ENCODE peak calls at places on chromosomes 3 and 15, in five cellular contexts. One of them, this sample, is unnamed.

GRCh38 chr3:196537319-196537984 is 22.3 kb upstream of the SMCO1 start:
- DNase-seq in bronchial epithelial cell: peak
- DNase-seq in uterus: peak
- DNase-seq in foreskin fibroblast: no peak
- DNase-seq in choroid plexus epithelial cell: peak
- DNase-seq in this sample: no peak

GRCh38 chr3:82978368-82978767 is 1216.9 kb upstream of the GBE1 start:
- DNase-seq in choroid plexus epithelial cell: peak
- DNase-seq in uterus: no peak
- DNase-seq in bronchial epithelial cell: no peak
- DNase-seq in foreskin fibroblast: no peak
- DNase-seq in this sample: no peak

GRCh38 chr3:187767266-187768032 is 22.2 kb upstream of the BCL6 start:
- DNase-seq in uterus: no peak
- DNase-seq in foreskin fibroblast: peak
- DNase-seq in bronchial epithelial cell: peak
- DNase-seq in choroid plexus epithelial cell: peak
- DNase-seq in this sample: no peak

GRCh38 chr3:115146032-115146417 is 1.1 kb downstream of the ZBTB20 start:
- DNase-seq in bronchial epithelial cell: peak
- DNase-seq in choroid plexus epithelial cell: peak
- DNase-seq in foreskin fibroblast: peak
- DNase-seq in uterus: no peak
- DNase-seq in this sample: peak

GRCh38 chr3:157240413-157240812 is 80.5 kb upstream of the CCNL1 start:
- DNase-seq in bronchial epithelial cell: no peak
- DNase-seq in choroid plexus epithelial cell: no peak
- DNase-seq in foreskin fibroblast: no peak
- DNase-seq in uterus: no peak
- DNase-seq in this sample: no peak

GRCh38 chr3:159934216-159934615 is 54.4 kb upstream of the IL12A start:
- DNase-seq in foreskin fibroblast: no peak
- DNase-seq in choroid plexus epithelial cell: no peak
- DNase-seq in bronchial epithelial cell: no peak
- DNase-seq in uterus: no peak
- DNase-seq in this sample: no peak

GRCh38 chr15:20106026-20106425 is 435.6 kb downstream of the GOLGA6L6 start:
- DNase-seq in uterus: no peak
- DNase-seq in bronchial epithelial cell: no peak
- DNase-seq in choroid plexus epithelial cell: no peak
- DNase-seq in foreskin fibroblast: no peak
- DNase-seq in this sample: no peak

GRCh38 chr3:114651555-114651954 is 357.7 kb downstream of the TIGIT start:
- DNase-seq in uterus: no peak
- DNase-seq in choroid plexus epithelial cell: no peak
- DNase-seq in foreskin fibroblast: no peak
- DNase-seq in bronchial epithelial cell: no peak
- DNase-seq in this sample: no peak

GRCh38 chr3:17301271-17301670 is 416.5 kb downstream of the PLCL2 start:
- DNase-seq in bronchial epithelial cell: no peak
- DNase-seq in foreskin fibroblast: no peak
- DNase-seq in choroid plexus epithelial cell: peak
- DNase-seq in uterus: no peak
- DNase-seq in this sample: no peak

GRCh38 chr3:113867506-113867905 is 28.9 kb downstream of the GRAMD1C start:
- DNase-seq in uterus: no peak
- DNase-seq in bronchial epithelial cell: peak
- DNase-seq in foreskin fibroblast: peak
- DNase-seq in choroid plexus epithelial cell: peak
- DNase-seq in this sample: peak

GRCh38 chr3:152853196-152853595 is 18.3 kb downstream of the P2RY1 start:
- DNase-seq in bronchial epithelial cell: peak
- DNase-seq in uterus: no peak
- DNase-seq in foreskin fibroblast: peak
- DNase-seq in choroid plexus epithelial cell: peak
- DNase-seq in this sample: no peak

GRCh38 chr3:112104774-112105173 is 18.6 kb downstream of the C3orf52 start:
- DNase-seq in uterus: no peak
- DNase-seq in bronchial epithelial cell: no peak
- DNase-seq in foreskin fibroblast: no peak
- DNase-seq in choroid plexus epithelial cell: no peak
- DNase-seq in this sample: no peak

GRCh38 chr3:151175952-151176351 is 27.1 kb downstream of the GPR171 start:
- DNase-seq in choroid plexus epithelial cell: no peak
- DNase-seq in uterus: no peak
- DNase-seq in foreskin fibroblast: no peak
- DNase-seq in bronchial epithelial cell: no peak
- DNase-seq in this sample: no peak

GRCh38 chr3:163924600-163924999 is 1153.7 kb downstream of the SI start:
- DNase-seq in bronchial epithelial cell: no peak
- DNase-seq in choroid plexus epithelial cell: no peak
- DNase-seq in foreskin fibroblast: no peak
- DNase-seq in uterus: no peak
- DNase-seq in this sample: no peak

GRCh38 chr3:182178488-182179200 is 466.9 kb downstream of the SOX2 start:
- DNase-seq in choroid plexus epithelial cell: no peak
- DNase-seq in uterus: no peak
- DNase-seq in bronchial epithelial cell: no peak
- DNase-seq in foreskin fibroblast: no peak
- DNase-seq in this sample: no peak

GRCh38 chr15:98914626-98915025 is 93.0 kb downstream of the PGPEP1L start:
- DNase-seq in foreskin fibroblast: peak
- DNase-seq in choroid plexus epithelial cell: peak
- DNase-seq in bronchial epithelial cell: peak
- DNase-seq in uterus: no peak
- DNase-seq in this sample: peak

GRCh38 chr3:147412491-147412916 is 3.3 kb downstream of the ZIC1 start:
- DNase-seq in bronchial epithelial cell: no peak
- DNase-seq in foreskin fibroblast: no peak
- DNase-seq in uterus: no peak
- DNase-seq in choroid plexus epithelial cell: peak
- DNase-seq in this sample: no peak

GRCh38 chr3:27633224-27633545 is 88.9 kb downstream of the EOMES start:
- DNase-seq in choroid plexus epithelial cell: no peak
- DNase-seq in uterus: no peak
- DNase-seq in foreskin fibroblast: peak
- DNase-seq in bronchial epithelial cell: peak
- DNase-seq in this sample: no peak

GRCh38 chr3:51673802-51674654 is 3.0 kb downstream of the TEX264 start:
- DNase-seq in foreskin fibroblast: no peak
- DNase-seq in choroid plexus epithelial cell: no peak
- DNase-seq in bronchial epithelial cell: no peak
- DNase-seq in uterus: no peak
- DNase-seq in this sample: no peak
- TF ChIP-seq CTCF in foreskin fibroblast: no peak
- TF ChIP-seq CTCF in choroid plexus epithelial cell: no peak
- TF ChIP-seq CTCF in bronchial epithelial cell: no peak
- TF ChIP-seq CTCF in uterus: no peak
- TF ChIP-seq CTCF in this sample: no peak

GRCh38 chr15:67104453-67104852 is 39.1 kb downstream of the SMAD3 start:
- DNase-seq in foreskin fibroblast: no peak
- DNase-seq in choroid plexus epithelial cell: no peak
- DNase-seq in bronchial epithelial cell: no peak
- DNase-seq in uterus: no peak
- DNase-seq in this sample: no peak

GRCh38 chr15:67107014-67107812 is 41.8 kb downstream of the SMAD3 start:
- DNase-seq in foreskin fibroblast: peak
- DNase-seq in uterus: peak
- DNase-seq in bronchial epithelial cell: peak
- DNase-seq in choroid plexus epithelial cell: peak
- DNase-seq in this sample: peak

GRCh38 chr15:67105065-67105951 is 39.9 kb downstream of the SMAD3 start:
- DNase-seq in uterus: peak
- DNase-seq in foreskin fibroblast: peak
- DNase-seq in bronchial epithelial cell: peak
- DNase-seq in choroid plexus epithelial cell: peak
- DNase-seq in this sample: peak

GRCh38 chr15:67106764-67107013 is 41.3 kb downstream of the SMAD3 start:
- DNase-seq in bronchial epithelial cell: no peak
- DNase-seq in uterus: no peak
- DNase-seq in choroid plexus epithelial cell: no peak
- DNase-seq in foreskin fibroblast: no peak
- DNase-seq in this sample: no peak

GRCh38 chr15:67105991-67106763 is 40.8 kb downstream of the SMAD3 start:
- DNase-seq in foreskin fibroblast: no peak
- DNase-seq in uterus: no peak
- DNase-seq in choroid plexus epithelial cell: no peak
- DNase-seq in bronchial epithelial cell: no peak
- DNase-seq in this sample: no peak
- H3K4me3 ChIP-seq in foreskin fibroblast: no peak
- H3K4me3 ChIP-seq in uterus: no peak
- H3K4me3 ChIP-seq in choroid plexus epithelial cell: no peak
- H3K4me3 ChIP-seq in bronchial epithelial cell: no peak
- H3K4me3 ChIP-seq in this sample: no peak

GRCh38 chr3:141370065-141370533 is 1.8 kb downstream of the ZBTB38 start:
- DNase-seq in uterus: peak
- DNase-seq in foreskin fibroblast: peak
- DNase-seq in choroid plexus epithelial cell: peak
- DNase-seq in bronchial epithelial cell: peak
- DNase-seq in this sample: no peak
- TF ChIP-seq CTCF in uterus: peak
- TF ChIP-seq CTCF in foreskin fibroblast: peak
- TF ChIP-seq CTCF in choroid plexus epithelial cell: peak
- TF ChIP-seq CTCF in bronchial epithelial cell: peak
- TF ChIP-seq CTCF in this sample: peak

DNA sequence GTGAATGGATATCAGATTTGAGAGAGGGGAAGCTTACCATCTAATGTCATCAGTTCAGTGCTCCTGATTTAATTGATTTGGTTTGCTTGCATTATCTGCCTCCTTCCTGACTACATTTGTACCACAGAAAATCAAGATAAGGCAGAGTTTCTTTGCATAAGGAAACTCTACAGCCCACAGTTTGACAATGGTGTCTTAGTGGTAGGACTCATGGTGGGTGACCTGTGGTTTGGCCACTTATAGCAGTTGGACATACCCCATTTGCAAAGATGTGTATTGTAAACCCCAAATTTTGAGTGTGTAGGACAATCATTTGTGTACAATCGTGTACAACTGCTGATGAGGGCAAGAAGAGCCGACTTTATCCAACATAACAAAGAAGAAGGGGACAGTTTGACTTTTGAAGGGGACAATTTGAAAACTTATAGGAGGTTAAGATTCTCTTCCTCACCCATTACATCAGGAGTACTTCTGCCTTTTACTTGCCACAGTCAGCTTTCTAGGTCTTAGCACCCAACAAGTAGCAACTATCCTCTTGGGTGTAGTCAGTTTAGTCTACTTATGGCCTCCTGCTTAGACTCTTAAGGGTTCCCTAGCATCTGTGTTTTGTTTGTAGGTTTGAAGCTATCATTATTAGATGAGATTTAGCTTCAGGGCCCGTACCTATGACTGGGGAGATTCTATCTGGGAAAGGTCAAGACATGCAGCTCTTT is 6.2 kb downstream of the TGFBR2 start:
- DNase-seq in bronchial epithelial cell: no peak
- DNase-seq in foreskin fibroblast: no peak
- DNase-seq in uterus: no peak
- DNase-seq in choroid plexus epithelial cell: no peak
- DNase-seq in this sample: no peak
- H3K4me3 ChIP-seq in bronchial epithelial cell: no peak
- H3K4me3 ChIP-seq in foreskin fibroblast: no peak
- H3K4me3 ChIP-seq in uterus: no peak
- H3K4me3 ChIP-seq in choroid plexus epithelial cell: no peak
- H3K4me3 ChIP-seq in this sample: no peak

DNA sequence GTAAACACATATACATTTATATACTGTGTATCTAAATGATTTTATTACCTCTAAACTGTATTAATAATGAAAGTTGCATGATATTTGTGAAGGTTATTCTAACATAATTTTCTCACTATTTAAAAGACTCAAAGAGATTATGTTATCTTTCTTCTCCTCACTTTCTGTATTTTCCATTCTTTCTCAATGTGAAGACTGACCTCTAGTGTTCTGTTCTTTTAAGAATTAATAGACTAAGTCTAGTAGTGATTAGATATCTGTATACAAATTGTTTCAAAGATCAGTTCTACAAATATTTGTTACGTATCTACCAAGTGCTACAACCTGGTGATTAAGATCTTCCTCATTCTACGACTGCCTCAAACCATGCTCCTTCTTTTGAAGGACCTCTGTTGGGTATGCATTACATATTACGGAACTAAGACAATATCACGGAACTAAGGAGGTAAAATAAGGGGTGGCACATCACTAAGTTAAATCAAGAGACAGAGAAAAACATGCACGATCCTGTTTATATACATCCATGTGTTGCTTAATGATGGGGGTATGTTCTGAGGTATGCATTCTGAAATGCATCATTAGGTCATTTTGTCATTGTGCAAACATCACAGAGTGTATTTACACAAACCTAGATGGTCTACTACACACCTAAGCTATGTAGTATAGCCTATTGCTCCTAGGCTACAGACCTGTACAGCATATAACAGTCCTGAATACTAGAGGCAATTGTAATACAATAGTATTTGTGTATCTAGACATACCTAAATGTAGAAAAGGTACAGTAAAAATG is 161.5 kb upstream of the KBTBD8 start:
- DNase-seq in choroid plexus epithelial cell: peak
- DNase-seq in bronchial epithelial cell: peak
- DNase-seq in uterus: no peak
- DNase-seq in foreskin fibroblast: no peak
- DNase-seq in this sample: no peak
- TF ChIP-seq CTCF in choroid plexus epithelial cell: peak
- TF ChIP-seq CTCF in bronchial epithelial cell: no peak
- TF ChIP-seq CTCF in uterus: no peak
- TF ChIP-seq CTCF in foreskin fibroblast: peak
- TF ChIP-seq CTCF in this sample: no peak

DNA sequence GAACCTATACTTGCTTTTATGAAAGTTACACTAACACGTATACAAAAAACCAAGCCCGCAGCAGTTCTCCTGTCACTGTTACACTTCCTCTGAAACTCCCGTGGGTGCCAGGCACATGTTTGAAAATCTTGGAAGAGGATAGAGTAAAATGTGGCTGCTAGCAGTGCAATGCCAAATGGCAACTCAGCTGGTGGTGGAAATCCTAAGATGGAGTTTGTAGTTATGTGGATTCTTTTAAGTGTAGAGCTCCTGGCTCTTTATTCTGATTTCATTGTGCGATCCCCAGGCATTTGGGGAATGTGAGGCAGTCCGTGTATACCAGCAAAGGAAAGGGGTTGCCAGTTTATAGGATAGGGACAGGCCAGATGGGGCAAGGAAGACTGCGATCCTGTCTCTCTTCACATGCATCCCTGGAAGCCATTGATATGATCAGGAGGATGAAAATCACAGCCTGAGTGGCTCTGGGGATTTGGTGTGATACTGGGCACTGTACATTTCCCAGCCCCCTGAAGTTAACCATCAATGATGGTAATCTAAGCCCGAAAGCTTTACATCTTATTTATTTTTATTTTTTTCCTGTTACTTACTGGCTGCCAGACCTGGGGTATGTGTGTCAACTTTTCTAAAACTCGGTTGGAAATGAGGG is 1.1 kb downstream of the STAC start:
- DNase-seq in foreskin fibroblast: no peak
- DNase-seq in choroid plexus epithelial cell: no peak
- DNase-seq in bronchial epithelial cell: no peak
- DNase-seq in uterus: no peak
- DNase-seq in this sample: no peak
- H3K4me3 ChIP-seq in foreskin fibroblast: peak
- H3K4me3 ChIP-seq in choroid plexus epithelial cell: no peak
- H3K4me3 ChIP-seq in bronchial epithelial cell: no peak
- H3K4me3 ChIP-seq in uterus: peak
- H3K4me3 ChIP-seq in this sample: peak